ENCODE peak calls at places on chromosomes 5 and 9, in nine cellular contexts. U, B, P, F, S, Q, D, G and M are unnamed samples.
A peak's percentile ranks its signal among the peaks of the same experiment; 100 is the strongest.

GRCh38 chr9:4141201-4141750 is 158.6 kb downstream of the GLIS3 start:
- DNase-seq in U (no peak), D (no peak), F (peak; percentile 41), P (no peak), B (no peak), S (no peak), G (no peak), Q (no peak), M (no peak)

GRCh38 chr5:176819476-176819875 is 9.1 kb downstream of the UNC5A start:
- DNase-seq in P (no peak), G (no peak), S (no peak), Q (no peak), D (no peak), B (no peak), U (no peak), F (no peak), M (no peak)

GRCh38 chr5:34511481-34511880 is 144.6 kb upstream of the RAI14 start:
- DNase-seq in U (no peak), D (no peak), G (no peak), Q (no peak), S (no peak), F (no peak), B (no peak), P (no peak), M (no peak)

GRCh38 chr9:79946718-79947117 is 375.0 kb downstream of the TLE4 start:
- DNase-seq in U (no peak), G (no peak), F (peak; percentile 40), S (no peak), Q (no peak), P (no peak), B (no peak), D (no peak), M (peak; percentile 3)

GRCh38 chr5:92421937-92422336 is 1038.8 kb upstream of the ARRDC3 start:
- DNase-seq in P (no peak), F (peak; percentile 13), B (no peak), D (no peak), G (no peak), Q (no peak), S (no peak), U (no peak), M (no peak)

GRCh38 chr9:114454652-114455051 is 50.6 kb downstream of the WHRN start:
- DNase-seq in F (no peak), D (no peak), U (no peak), B (no peak), G (no peak), Q (no peak), S (no peak), P (no peak), M (no peak)

GRCh38 chr5:141475625-141476131 is at the start of gene PCDHGC3:
- DNase-seq in S (peak; percentile 85), D (peak; percentile 90), U (peak; percentile 92), Q (peak; percentile 57), G (peak; percentile 96), B (peak; percentile 95), P (peak; percentile 93), F (peak; percentile 95), M (peak; percentile 98)

GRCh38 chr9:31034311-31034710 is 1350.1 kb upstream of the ACO1 start:
- DNase-seq in S (no peak), G (no peak), B (no peak), Q (no peak), D (no peak), P (no peak), F (no peak), U (no peak), M (peak; percentile 2)

GRCh38 chr9:134597041-134597913 is 44.3 kb upstream of the COL5A1 start:
- DNase-seq in S (no peak), U (no peak), B (no peak), F (peak; percentile 79), P (no peak), Q (no peak), D (no peak), G (no peak), M (peak; percentile 39)

GRCh38 chr9:136007906-136008692 is 46.9 kb upstream of the UBAC1 start:
- DNase-seq in Q (no peak), G (no peak), S (no peak), D (peak; percentile 11), B (no peak), P (peak; percentile 48), F (peak; percentile 81), U (no peak), M (peak; percentile 72)

GRCh38 chr5:103519550-103519949 is 43.0 kb downstream of the NUDT12 start:
- DNase-seq in Q (no peak), U (no peak), P (peak; percentile 19), F (no peak), G (no peak), S (no peak), B (no peak), D (no peak), M (peak; percentile 26)

GRCh38 chr9:134375430-134376385 is 49.5 kb downstream of the RXRA start:
- DNase-seq in D (no peak), G (peak; percentile 94), U (peak; percentile 75), F (peak; percentile 56), Q (no peak), B (peak; percentile 74), S (no peak), P (no peak), M (no peak)

GRCh38 chr5:76561247-76561891 is 61.8 kb downstream of the F2RL2 start:
- DNase-seq in Q (no peak), D (no peak), B (no peak), U (no peak), P (no peak), F (no peak), S (no peak), G (no peak), M (no peak)

GRCh38 chr5:76556511-76557221 is 66.5 kb downstream of the F2RL2 start:
- DNase-seq in D (no peak), B (no peak), U (no peak), S (no peak), F (no peak), G (no peak), P (no peak), Q (peak; percentile 1), M (no peak)

GRCh38 chr5:76561959-76562358 is 61.2 kb downstream of the F2RL2 start:
- DNase-seq in S (no peak), B (no peak), D (no peak), Q (no peak), P (no peak), F (no peak), G (no peak), U (no peak), M (no peak)
- H3K4me3 ChIP-seq in S (no peak overlapping the region), B (no peak overlapping the region), D (no peak overlapping the region), Q (no peak overlapping the region), P (no peak overlapping the region), F (no peak overlapping the region), G (no peak overlapping the region), U (no peak overlapping the region), M (no peak overlapping the region)

GRCh38 chr5:57085306-57086081 is 88.4 kb upstream of the GPBP1 start:
- DNase-seq in Q (no peak), B (no peak), D (no peak), U (no peak), G (no peak), S (no peak), P (no peak), F (no peak), M (no peak)

DNA sequence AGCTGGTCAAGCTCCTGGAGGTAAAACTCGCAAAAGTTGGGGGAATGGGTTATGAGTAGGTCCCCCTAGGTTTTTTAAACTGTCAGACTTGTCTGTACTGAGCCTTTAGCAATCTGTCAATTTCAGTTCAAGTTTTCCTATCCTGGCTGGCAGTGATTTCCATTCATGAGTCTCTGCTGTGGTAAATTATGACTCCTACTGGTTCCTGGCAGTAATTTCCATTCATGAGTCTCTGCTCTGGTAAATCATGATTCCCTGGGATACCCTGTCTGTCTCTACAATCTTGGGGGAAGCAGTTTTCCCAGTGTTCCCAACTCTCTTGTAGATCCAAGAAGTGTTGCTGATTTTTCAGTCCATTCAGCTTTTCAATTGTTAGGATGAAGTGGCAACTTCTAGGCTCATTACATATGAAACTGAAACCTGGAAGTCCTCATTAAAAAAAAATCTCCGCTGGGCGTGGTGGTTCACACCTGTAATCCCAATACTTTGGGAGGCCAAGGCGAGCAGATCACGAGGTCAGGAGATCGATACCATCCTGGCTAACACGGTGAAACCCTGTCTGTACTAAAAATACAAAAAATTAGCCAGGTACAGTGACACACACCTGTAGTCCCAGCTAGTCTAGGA is 91.3 kb upstream of the GPBP1 start:
- DNase-seq in P (peak; percentile 55), S (peak; percentile 24), D (no peak), B (no peak), G (no peak), Q (no peak), F (no peak), U (no peak), M (peak; percentile 35)
- TF ChIP-seq CTCF in P (peak; percentile 54), S (peak; percentile 22), D (peak; percentile 34), B (no peak), G (no peak), Q (no peak), F (peak; percentile 17), U (peak; percentile 39), M (peak; percentile 38)

DNA sequence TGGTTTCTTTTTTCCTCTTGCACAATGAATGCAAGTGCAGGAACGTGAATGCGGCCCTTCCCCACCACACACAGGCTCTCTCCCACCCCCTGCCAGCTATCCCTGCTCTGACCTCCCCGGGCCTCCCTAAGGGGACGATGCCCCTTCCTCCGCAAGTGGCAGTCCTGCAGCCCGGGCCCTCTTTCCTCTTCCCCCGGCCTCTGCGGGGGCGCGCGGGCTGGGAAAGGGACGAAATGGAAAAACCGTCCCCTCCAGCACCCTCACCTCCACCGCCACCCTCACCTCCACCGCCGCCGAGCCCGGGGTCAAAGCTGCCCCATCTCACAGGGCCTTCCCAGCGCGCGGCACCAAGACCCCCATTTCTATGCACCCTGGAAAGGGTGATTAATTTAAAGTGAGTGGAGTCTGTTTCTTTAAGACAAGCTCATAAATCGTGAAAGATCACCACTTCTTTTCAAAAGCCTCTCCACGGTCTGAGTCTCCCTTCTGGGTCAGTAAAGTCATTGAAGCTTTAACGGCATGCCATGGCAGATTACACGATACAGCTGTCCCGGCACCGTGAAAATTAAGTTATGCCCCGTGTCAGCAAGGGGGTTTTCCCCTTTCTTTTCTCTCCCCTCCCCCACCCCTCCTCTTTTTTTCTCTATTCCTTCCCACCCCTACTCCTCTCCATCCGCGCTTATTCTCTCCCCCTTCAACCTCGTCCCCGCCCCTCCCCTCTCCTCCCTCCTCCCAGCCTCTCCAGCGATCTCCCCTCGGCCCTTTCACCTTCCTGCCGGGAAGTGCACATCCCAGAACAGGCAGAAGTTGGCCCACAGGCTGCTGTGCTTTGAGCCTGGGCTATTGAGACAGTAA is 44.5 kb downstream of the GAS1 start:
- DNase-seq in F (no peak), D (no peak), Q (no peak), S (no peak), P (peak; percentile 7), U (no peak), B (peak; percentile 41), G (no peak), M (no peak)
- H3K4me3 ChIP-seq in F (no peak overlapping the region), D (no peak overlapping the region), Q (no peak overlapping the region), S (no peak overlapping the region), P (no peak overlapping the region), U (peak overlapping the region; percentile 49), B (no peak overlapping the region), G (peak overlapping the region; percentile 28), M (no peak overlapping the region)

GRCh38 chr5:97670447-97670846 is 487.4 kb upstream of the RIOK2 start:
- DNase-seq in G (no peak), P (no peak), B (no peak), Q (no peak), U (no peak), F (no peak), S (no peak), D (no peak), M (peak; percentile 55)

DNA sequence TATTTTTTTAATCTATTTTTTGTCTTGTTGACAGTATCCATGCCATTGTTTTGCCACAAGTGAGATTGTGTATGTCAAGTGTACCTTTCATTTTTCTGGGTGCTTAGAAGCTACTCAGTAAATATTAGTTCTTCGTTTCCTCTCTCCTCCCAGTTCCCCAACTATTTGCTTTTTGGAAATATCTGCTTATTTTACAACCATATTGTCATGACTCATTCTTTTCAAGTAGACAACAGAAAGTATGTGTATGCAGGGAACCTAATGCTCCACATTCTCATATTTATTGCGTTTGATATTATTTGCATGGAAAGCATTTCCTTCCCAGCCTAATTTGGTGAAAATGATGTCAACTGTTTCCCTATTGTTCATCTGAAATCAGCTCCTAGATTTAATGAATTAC is 483.7 kb upstream of the RIOK2 start:
- DNase-seq in D (no peak), F (no peak), S (no peak), G (no peak), Q (no peak), P (no peak), U (no peak), B (no peak), M (peak; percentile 15)
- TF ChIP-seq CTCF in D (no peak), F (no peak), S (no peak), G (no peak), Q (no peak), P (no peak), U (no peak), B (no peak), M (no peak)